ENCODE peak calls at places on chromosomes 2 and 18, in six cellular contexts. H is MM.1S, E is psoas muscle, A is PC-9, D is omental fat pad, M is fibroblast of pulmonary artery. B is an unnamed sample.

GRCh38 chr2:12824771-12825363 is 108.1 kb downstream of the TRIB2 start:
- DNase-seq in H (no peak), D (no peak), A (no peak), E (peak; percentile 85), M (no peak), B (no peak)

GRCh38 chr2:10776231-10776977 is 36.2 kb downstream of the PDIA6 start:
- DNase-seq in D (no peak), E (no peak), M (no peak), A (no peak), H (no peak), B (no peak)

GRCh38 chr2:216408426-216409315 is 3.6 kb upstream of the SMARCAL1 start:
- DNase-seq in A (no peak), E (no peak), M (no peak), D (no peak), H (no peak), B (no peak)

GRCh38 chr2:68879296-68879695 is 8.1 kb upstream of the BMP10 start:
- DNase-seq in E (no peak), D (no peak), A (no peak), M (peak; percentile 67), H (no peak), B (no peak)

GRCh38 chr2:178829981-178830380 is 22.8 kb upstream of the TTN start:
- DNase-seq in A (no peak), M (no peak), H (no peak), D (no peak), E (no peak), B (peak; percentile 68)

GRCh38 chr2:233857511-233858118 is 3.3 kb upstream of the HJURP start:
- DNase-seq in M (peak; percentile 29), D (no peak), A (peak; percentile 61), E (no peak), H (peak; percentile 43), B (peak; percentile 53)

GRCh38 chr2:174325932-174326879 is 8.5 kb upstream of the SP9 start:
- DNase-seq in A (no peak), E (peak; percentile 57), M (no peak), D (no peak), H (peak; percentile 43), B (no peak)

GRCh38 chr18:12394428-12394827 is 13.3 kb upstream of the PRELID3A start:
- DNase-seq in H (no peak), D (no peak), M (peak; percentile 26), A (peak; percentile 17), E (no peak), B (no peak)

GRCh38 chr2:22281033-22281432 is 1103.9 kb upstream of the KLHL29 start:
- DNase-seq in E (no peak), H (no peak), D (no peak), M (peak; percentile 44), A (no peak), B (no peak)

GRCh38 chr18:67386028-67386427 is 130.5 kb downstream of the DSEL start:
- DNase-seq in M (peak; percentile 31), D (no peak), H (no peak), A (no peak), E (no peak), B (peak; percentile 47)

GRCh38 chr2:100043246-100043890 is 99.0 kb downstream of the AFF3 start:
- DNase-seq in D (no peak), M (no peak), A (no peak), E (no peak), H (no peak), B (no peak)

GRCh38 chr2:98894331-98895000 is 41.6 kb downstream of the CRACDL start:
- DNase-seq in M (no peak), D (no peak), E (no peak), H (no peak), A (no peak), B (no peak)

GRCh38 chr2:120385355-120386127 is 39.6 kb downstream of the INHBB start:
- DNase-seq in E (peak; percentile 20), H (no peak), M (no peak), A (no peak), D (no peak), B (no peak)

GRCh38 chr2:120874401-120874821 is 138.7 kb downstream of the GLI2 start:
- DNase-seq in A (no peak), M (no peak), E (peak; percentile 32), D (no peak), H (no peak), B (no peak)

GRCh38 chr18:35935805-35936204 is 36.7 kb upstream of the RMP24 start:
- DNase-seq in M (no peak), H (no peak), A (no peak), D (no peak), E (no peak), B (no peak)

GRCh38 chr2:54213082-54213481 is 42.9 kb downstream of the TSPYL6 start:
- DNase-seq in A (no peak), H (no peak), M (no peak), D (no peak), E (no peak), B (no peak)

GRCh38 chr2:125424386-125424785 is 1231.6 kb upstream of the GYPC start:
- DNase-seq in D (no peak), H (no peak), A (no peak), M (no peak), E (no peak), B (no peak)

GRCh38 chr2:23380562-23381065 is 4.4 kb upstream of the KLHL29 start:
- DNase-seq in M (peak; percentile 27), H (peak; percentile 78), A (peak; percentile 31), E (no peak), D (no peak), B (peak; percentile 29)

GRCh38 chr2:106147159-106147558 is 46.9 kb downstream of the UXS1 start:
- DNase-seq in M (peak; percentile 59), D (no peak), E (no peak), H (no peak), A (no peak), B (peak; percentile 82)

GRCh38 chr18:50649821-50650220 is 89.9 kb downstream of the MAPK4 start:
- DNase-seq in D (no peak), E (peak; percentile 60), H (no peak), M (peak; percentile 45), A (no peak), B (no peak)

DNA sequence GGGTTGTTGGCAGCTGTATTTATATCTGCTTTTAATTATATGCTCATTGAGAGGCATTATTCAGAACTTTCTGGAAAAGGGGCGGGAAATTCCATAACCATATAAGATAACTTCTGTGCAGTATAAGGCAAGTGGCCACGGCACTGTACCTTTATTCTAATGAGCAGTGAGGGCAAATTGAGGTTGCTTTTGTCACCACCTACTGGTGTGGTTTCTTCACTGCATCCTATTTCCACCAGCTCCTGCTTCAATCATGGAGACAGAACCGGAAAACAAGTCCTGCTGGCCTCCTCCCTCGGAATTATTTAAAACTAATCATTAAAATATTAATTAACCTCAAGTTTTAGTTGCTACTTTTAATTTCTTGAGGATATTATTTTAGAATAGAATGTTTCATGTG is 759.4 kb downstream of the CBLN2 start:
- DNase-seq in A (no peak), M (peak; percentile 49), D (no peak), H (peak; percentile 40), E (no peak), B (peak; percentile 46)
- TF ChIP-seq CTCF in A (peak; percentile 52), M (peak; percentile 64), D (no peak), H (peak; percentile 50), E (no peak), B (peak; percentile 53)

GRCh38 chr2:226798422-226799210 is 1.0 kb downstream of the IRS1 start:
- DNase-seq in M (peak; percentile 57), D (no peak), A (peak; percentile 52), H (peak; percentile 53), E (peak; percentile 78), B (peak; percentile 18)

GRCh38 chr2:226799976-226800940 is 638 bp upstream of the IRS1 start:
- DNase-seq in H (peak; percentile 19), D (no peak), M (peak; percentile 29), E (no peak), A (peak; percentile 23), B (peak; percentile 54)

GRCh38 chr2:226797989-226798421 is 1.6 kb downstream of the IRS1 start:
- DNase-seq in D (no peak), E (peak; percentile 55), M (no peak), H (no peak), A (no peak), B (no peak)

GRCh38 chr2:226800941-226801784 is 1.5 kb upstream of the IRS1 start:
- DNase-seq in M (peak; percentile 64), A (peak; percentile 41), H (peak; percentile 89), D (no peak), E (peak; percentile 78), B (peak; percentile 86)

GRCh38 chr2:226799211-226799975 is at the start of gene IRS1:
- DNase-seq in D (no peak), H (peak; percentile 86), A (peak; percentile 76), E (peak; percentile 87), M (peak; percentile 86), B (peak; percentile 75)
- TF ChIP-seq CTCF in D (no peak), H (no peak), A (no peak), E (peak; percentile 44), M (no peak), B (no peak)

GRCh38 chr18:48862678-48863270 is 88.0 kb downstream of the SMAD7 start:
- DNase-seq in D (no peak), M (no peak), H (no peak), E (peak; percentile 72), A (no peak), B (no peak)
- TF ChIP-seq CTCF in D (no peak), M (no peak), H (no peak), E (no peak), A (no peak), B (no peak)

GRCh38 chr2:214103199-214104001 is 307.5 kb upstream of the VWC2L start:
- DNase-seq in D (no peak), H (peak; percentile 72), E (no peak), M (no peak), A (peak; percentile 59), B (peak; percentile 39)

GRCh38 chr2:214107731-214108130 is 303.1 kb upstream of the VWC2L start:
- DNase-seq in E (no peak), M (no peak), A (no peak), H (no peak), D (no peak), B (no peak)

GRCh38 chr2:214100488-214100887 is 310.4 kb upstream of the VWC2L start:
- DNase-seq in D (no peak), H (no peak), M (no peak), A (no peak), E (no peak), B (no peak)

GRCh38 chr2:214104967-214105366 is 305.9 kb upstream of the VWC2L start:
- DNase-seq in A (no peak), H (no peak), M (no peak), E (no peak), D (no peak), B (no peak)

DNA sequence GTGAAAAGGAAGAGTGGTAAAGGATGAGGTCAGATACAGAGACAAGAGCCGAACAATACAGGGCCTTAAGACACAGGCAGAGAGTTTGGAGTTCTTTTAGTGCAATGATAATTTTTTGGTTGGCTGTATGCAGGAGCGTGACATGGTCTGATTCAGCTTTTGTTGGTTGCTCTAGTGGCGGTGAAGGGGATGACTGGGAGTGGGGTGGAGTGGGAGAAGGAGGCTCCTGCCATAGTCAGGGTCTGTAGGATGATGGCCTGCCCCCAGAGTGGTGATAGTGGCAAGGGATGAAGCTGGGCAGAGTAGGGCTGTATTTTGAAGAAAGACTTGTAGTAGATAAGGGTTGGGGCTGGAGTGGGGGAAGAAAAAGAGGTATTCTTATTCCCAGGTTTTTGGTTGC is 306.6 kb upstream of the VWC2L start:
- DNase-seq in A (no peak), M (no peak), D (no peak), E (no peak), H (no peak), B (no peak)
- TF ChIP-seq CTCF in A (no peak), M (no peak), D (no peak), E (no peak), H (no peak), B (no peak)

B was measured in PC-3.